ENCODE peak calls at places on chromosomes 5 and 9, in five cellular contexts. One of them, this sample, is unnamed.
A peak's percentile ranks its signal among the peaks of the same experiment; 100 is the strongest.

GRCh38 chr5:33364406-33364805 is 76.4 kb upstream of the TARS1 start:
- DNase-seq in CD8-positive, alpha-beta T cell: no peak
- DNase-seq in body of pancreas: no peak
- DNase-seq in SK-N-SH: no peak
- DNase-seq in uterus: no peak
- DNase-seq in this sample: no peak

GRCh38 chr5:31217441-31217840 is 24.0 kb downstream of the CDH6 start:
- DNase-seq in CD8-positive, alpha-beta T cell: no peak
- DNase-seq in body of pancreas: no peak
- DNase-seq in SK-N-SH: no peak
- DNase-seq in uterus: no peak
- DNase-seq in this sample: no peak

GRCh38 chr5:72063219-72063819 is 44.0 kb upstream of the MAP1B start:
- DNase-seq in CD8-positive, alpha-beta T cell: no peak
- DNase-seq in body of pancreas: no peak
- DNase-seq in SK-N-SH: no peak
- DNase-seq in uterus: no peak
- DNase-seq in this sample: no peak

GRCh38 chr9:31697956-31698355 is 686.5 kb upstream of the ACO1 start:
- DNase-seq in CD8-positive, alpha-beta T cell: no peak
- DNase-seq in body of pancreas: no peak
- DNase-seq in SK-N-SH: no peak
- DNase-seq in uterus: no peak
- DNase-seq in this sample: no peak

GRCh38 chr9:106025449-106025848 is 331.1 kb downstream of the TMEM38B start:
- DNase-seq in CD8-positive, alpha-beta T cell: no peak
- DNase-seq in body of pancreas: no peak
- DNase-seq in SK-N-SH: no peak
- DNase-seq in uterus: no peak
- DNase-seq in this sample: no peak

GRCh38 chr5:141186897-141187512 is at the start of gene PCDHB9:
- DNase-seq in CD8-positive, alpha-beta T cell: no peak
- DNase-seq in body of pancreas: peak; percentile 36
- DNase-seq in SK-N-SH: peak; percentile 61
- DNase-seq in uterus: no peak
- DNase-seq in this sample: no peak

GRCh38 chr5:10704949-10705621 is 55.9 kb downstream of the DAP start:
- DNase-seq in CD8-positive, alpha-beta T cell: no peak
- DNase-seq in body of pancreas: no peak
- DNase-seq in SK-N-SH: no peak
- DNase-seq in uterus: no peak
- DNase-seq in this sample: no peak

GRCh38 chr5:54742417-54742889 is 224.9 kb downstream of the SNX18 start:
- DNase-seq in CD8-positive, alpha-beta T cell: no peak
- DNase-seq in body of pancreas: peak; percentile 21
- DNase-seq in SK-N-SH: no peak
- DNase-seq in uterus: no peak
- DNase-seq in this sample: no peak

GRCh38 chr5:172194985-172195774 is 1.2 kb downstream of the EFCAB9 start:
- DNase-seq in CD8-positive, alpha-beta T cell: no peak
- DNase-seq in body of pancreas: peak; percentile 3
- DNase-seq in SK-N-SH: no peak
- DNase-seq in uterus: no peak
- DNase-seq in this sample: no peak

DNA sequence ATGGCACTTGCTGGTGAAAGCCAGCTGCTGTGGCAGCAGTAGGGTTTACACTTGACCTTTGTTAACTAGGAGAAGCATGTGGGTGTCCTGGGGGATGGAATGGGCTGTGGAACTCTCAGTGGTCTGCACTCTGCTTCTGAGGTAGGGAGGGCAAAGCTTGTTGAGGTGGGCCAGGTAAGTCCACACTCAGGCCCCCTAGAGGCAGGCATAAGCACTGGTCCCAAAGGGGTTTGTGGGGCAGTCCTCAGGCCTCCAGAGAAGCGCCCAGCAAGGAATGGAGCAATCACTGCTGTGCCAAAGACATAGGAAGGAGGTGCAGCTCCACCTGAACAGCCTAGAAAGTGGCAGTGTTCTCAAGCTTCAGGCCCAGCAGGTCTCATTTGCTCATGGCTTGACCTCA is 34.7 kb downstream of the INSL4 start:
- DNase-seq in CD8-positive, alpha-beta T cell: no peak
- DNase-seq in body of pancreas: no peak
- DNase-seq in SK-N-SH: no peak
- DNase-seq in uterus: no peak
- DNase-seq in this sample: no peak
- TF ChIP-seq CTCF in CD8-positive, alpha-beta T cell: no peak
- TF ChIP-seq CTCF in body of pancreas: no peak
- TF ChIP-seq CTCF in SK-N-SH: peak; percentile 15
- TF ChIP-seq CTCF in uterus: no peak
- TF ChIP-seq CTCF in this sample: no peak

DNA sequence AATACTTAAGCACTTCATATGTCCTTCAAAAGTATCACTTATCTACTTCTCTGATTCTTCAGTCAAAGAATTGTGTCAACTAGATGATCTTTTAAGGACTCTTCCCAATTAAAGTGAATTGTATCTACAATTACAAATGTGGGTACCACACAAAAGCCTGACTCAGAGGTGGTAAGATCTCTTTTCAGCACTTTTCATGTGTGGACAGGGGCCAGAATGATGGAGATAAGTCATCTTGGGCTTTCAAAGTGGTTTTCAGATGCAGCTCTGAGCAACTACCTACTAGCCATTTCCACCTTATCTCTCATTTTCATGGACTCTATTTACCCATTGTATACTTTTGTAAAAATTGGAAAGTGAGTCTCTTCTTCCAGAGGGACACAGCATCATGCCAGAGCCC is 8.4 kb downstream of the COX7C start:
- DNase-seq in CD8-positive, alpha-beta T cell: no peak
- DNase-seq in body of pancreas: no peak
- DNase-seq in SK-N-SH: no peak
- DNase-seq in uterus: no peak
- DNase-seq in this sample: no peak
- H3K27ac ChIP-seq in CD8-positive, alpha-beta T cell: no peak overlapping the region
- H3K27ac ChIP-seq in body of pancreas: no peak overlapping the region
- H3K27ac ChIP-seq in SK-N-SH: no peak overlapping the region
- H3K27ac ChIP-seq in uterus: no peak overlapping the region
- H3K27ac ChIP-seq in this sample: no peak overlapping the region

GRCh38 chr9:78439192-78439865 is 142.4 kb downstream of the PSAT1 start:
- DNase-seq in CD8-positive, alpha-beta T cell: peak; percentile 64
- DNase-seq in body of pancreas: peak; percentile 80
- DNase-seq in SK-N-SH: peak; percentile 87
- DNase-seq in uterus: peak; percentile 69
- DNase-seq in this sample: peak; percentile 86
- H3K4me3 ChIP-seq in CD8-positive, alpha-beta T cell: no peak overlapping the region
- H3K4me3 ChIP-seq in body of pancreas: no peak overlapping the region
- H3K4me3 ChIP-seq in SK-N-SH: peak overlapping the region; percentile 32
- H3K4me3 ChIP-seq in uterus: no peak overlapping the region
- H3K4me3 ChIP-seq in this sample: no peak overlapping the region

GRCh38 chr5:37840036-37840909 is at the start of gene GDNF:
- DNase-seq in CD8-positive, alpha-beta T cell: no peak
- DNase-seq in body of pancreas: no peak
- DNase-seq in SK-N-SH: peak; percentile 59
- DNase-seq in uterus: peak; percentile 36
- DNase-seq in this sample: no peak
- TF ChIP-seq CTCF in CD8-positive, alpha-beta T cell: no peak
- TF ChIP-seq CTCF in body of pancreas: no peak
- TF ChIP-seq CTCF in SK-N-SH: peak; percentile 45
- TF ChIP-seq CTCF in uterus: no peak
- TF ChIP-seq CTCF in this sample: peak; percentile 41

DNA sequence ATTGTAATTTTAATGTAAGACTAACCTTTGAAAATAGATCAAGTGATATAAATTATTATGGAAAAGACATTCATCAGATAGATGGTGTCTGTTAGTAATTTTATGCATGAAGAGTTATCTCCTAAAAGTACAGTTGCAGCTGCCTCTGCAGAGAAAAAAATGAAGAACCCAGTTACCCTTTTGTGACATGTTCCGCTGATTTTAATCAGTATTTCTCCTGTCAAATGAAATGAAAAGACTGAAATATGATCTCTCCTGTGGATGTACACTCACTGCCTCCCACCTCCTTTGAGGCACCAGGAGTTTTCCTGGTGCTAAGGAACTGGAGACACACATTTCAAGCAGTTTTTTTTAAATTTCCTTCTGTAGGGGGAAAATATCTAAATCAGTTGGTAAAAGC is 277.4 kb downstream of the KIF4B start:
- DNase-seq in CD8-positive, alpha-beta T cell: no peak
- DNase-seq in body of pancreas: no peak
- DNase-seq in SK-N-SH: peak; percentile 34
- DNase-seq in uterus: no peak
- DNase-seq in this sample: no peak
- H3K27ac ChIP-seq in CD8-positive, alpha-beta T cell: no peak overlapping the region
- H3K27ac ChIP-seq in body of pancreas: no peak overlapping the region
- H3K27ac ChIP-seq in SK-N-SH: no peak overlapping the region
- H3K27ac ChIP-seq in uterus: no peak overlapping the region
- H3K27ac ChIP-seq in this sample: no peak overlapping the region

DNA sequence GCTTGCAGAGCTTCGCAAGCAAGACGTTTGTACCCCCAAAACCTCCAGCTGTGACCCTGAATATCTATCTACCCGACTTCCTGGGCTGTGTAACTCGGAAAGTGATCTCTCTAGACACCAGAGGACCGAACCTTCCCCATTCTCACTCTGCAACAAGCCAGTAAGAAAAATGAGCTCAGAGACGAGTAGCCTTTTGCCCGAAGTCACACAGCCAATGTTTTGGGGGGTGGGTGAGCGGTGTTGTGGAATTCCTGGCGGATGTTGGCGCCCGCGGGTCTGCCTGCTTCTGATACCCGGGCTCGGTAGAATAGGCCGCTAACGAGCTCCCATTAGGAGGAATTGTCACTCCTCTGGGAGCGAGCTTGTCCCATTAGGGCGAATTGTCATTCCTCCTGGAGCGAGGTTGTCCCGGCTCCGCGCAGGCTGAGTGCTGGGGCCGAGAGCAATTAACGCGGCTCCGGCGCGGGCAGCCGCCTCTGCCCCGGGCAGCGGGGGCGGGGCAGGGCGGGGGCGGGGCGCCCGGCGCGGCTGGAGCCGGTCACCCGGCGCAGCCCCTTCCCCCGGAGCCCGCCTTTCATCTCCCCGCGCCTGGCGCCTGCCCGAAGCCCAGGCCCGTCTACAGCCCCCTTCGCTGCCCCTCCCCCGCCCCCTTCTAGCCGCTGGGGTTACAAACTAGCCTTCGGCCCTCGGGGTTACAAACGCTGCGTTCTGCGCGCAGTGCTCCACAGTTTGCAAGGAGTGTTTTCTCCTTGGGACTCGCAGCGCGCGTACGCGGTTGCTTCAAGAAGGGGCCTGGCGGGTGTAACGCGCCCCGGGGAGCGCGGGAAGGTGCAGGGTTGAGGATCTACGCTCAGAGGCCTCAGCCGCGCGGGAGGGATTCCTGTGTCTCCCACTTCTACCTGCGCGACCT is 3.5 kb upstream of the MSX2 start:
- DNase-seq in CD8-positive, alpha-beta T cell: no peak
- DNase-seq in body of pancreas: no peak
- DNase-seq in SK-N-SH: peak; percentile 87
- DNase-seq in uterus: no peak
- DNase-seq in this sample: no peak
- H3K4me3 ChIP-seq in CD8-positive, alpha-beta T cell: no peak overlapping the region
- H3K4me3 ChIP-seq in body of pancreas: no peak overlapping the region
- H3K4me3 ChIP-seq in SK-N-SH: no peak overlapping the region
- H3K4me3 ChIP-seq in uterus: no peak overlapping the region
- H3K4me3 ChIP-seq in this sample: no peak overlapping the region

GRCh38 chr5:150167908-150168307 is 1.3 kb downstream of the CDX1 start:
- DNase-seq in CD8-positive, alpha-beta T cell: no peak
- DNase-seq in body of pancreas: no peak
- DNase-seq in SK-N-SH: no peak
- DNase-seq in uterus: no peak
- DNase-seq in this sample: no peak
- TF ChIP-seq CTCF in CD8-positive, alpha-beta T cell: no peak
- TF ChIP-seq CTCF in body of pancreas: no peak
- TF ChIP-seq CTCF in SK-N-SH: peak; percentile 30
- TF ChIP-seq CTCF in uterus: no peak
- TF ChIP-seq CTCF in this sample: no peak

DNA sequence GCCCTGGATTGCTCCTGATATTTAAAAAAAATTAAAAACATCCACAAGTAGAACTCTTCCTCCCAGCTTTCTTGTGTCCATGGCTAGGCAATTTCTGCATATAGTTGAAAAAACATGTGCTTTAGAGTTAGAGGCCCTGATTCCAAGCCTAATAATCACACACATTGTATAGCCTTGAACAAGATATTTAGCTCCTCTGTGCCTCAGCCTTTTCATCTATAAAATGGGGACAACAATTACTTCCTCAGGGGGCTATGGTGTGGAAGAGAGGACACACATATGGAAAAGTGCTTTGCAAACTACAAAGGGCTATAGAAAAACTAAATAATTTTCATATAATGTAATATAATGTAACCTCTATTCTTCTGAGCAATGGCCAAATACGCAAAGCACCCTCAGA is 23.0 kb upstream of the CDK5RAP2 start:
- DNase-seq in CD8-positive, alpha-beta T cell: no peak
- DNase-seq in body of pancreas: no peak
- DNase-seq in SK-N-SH: no peak
- DNase-seq in uterus: no peak
- DNase-seq in this sample: no peak
- H3K27ac ChIP-seq in CD8-positive, alpha-beta T cell: no peak overlapping the region
- H3K27ac ChIP-seq in body of pancreas: no peak overlapping the region
- H3K27ac ChIP-seq in SK-N-SH: no peak overlapping the region
- H3K27ac ChIP-seq in uterus: no peak overlapping the region
- H3K27ac ChIP-seq in this sample: no peak overlapping the region

DNA sequence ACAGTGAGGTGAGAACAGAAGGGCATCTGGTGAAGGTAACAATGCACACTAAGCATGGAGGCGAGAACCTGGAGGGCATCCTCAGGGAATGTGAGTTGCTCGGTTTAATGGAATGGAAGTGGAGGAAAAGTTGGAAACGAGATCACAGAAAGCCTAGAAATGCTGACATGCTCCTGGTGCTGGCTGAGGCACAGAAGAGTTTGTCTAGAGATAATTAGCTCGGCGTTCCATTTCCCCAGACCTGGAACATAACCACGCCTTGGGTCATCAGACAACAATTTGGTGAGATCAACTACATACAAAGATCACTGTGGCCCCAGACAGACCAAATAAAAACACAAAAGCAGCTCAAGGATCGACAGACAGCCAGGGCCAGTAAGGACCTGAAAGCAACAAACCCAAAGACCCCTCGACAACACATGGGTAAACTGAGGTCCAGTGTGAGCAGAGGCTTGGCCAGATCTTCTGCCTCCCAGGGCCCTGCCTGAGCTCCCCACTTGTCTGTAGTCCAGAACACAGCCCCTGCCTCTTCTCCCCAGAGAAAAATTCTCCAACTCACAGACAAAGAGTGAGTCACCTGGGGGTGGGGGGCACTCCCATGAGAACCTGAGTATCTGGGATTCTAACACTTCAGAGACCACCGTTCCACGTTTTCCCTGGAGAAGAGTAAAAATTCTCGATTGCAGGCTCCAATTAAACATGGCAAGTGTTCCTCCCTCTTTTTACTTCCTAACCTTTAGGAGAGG is 52.5 kb downstream of the SHB start:
- DNase-seq in CD8-positive, alpha-beta T cell: no peak
- DNase-seq in body of pancreas: no peak
- DNase-seq in SK-N-SH: no peak
- DNase-seq in uterus: peak; percentile 32
- DNase-seq in this sample: no peak
- H3K4me3 ChIP-seq in CD8-positive, alpha-beta T cell: no peak overlapping the region
- H3K4me3 ChIP-seq in body of pancreas: no peak overlapping the region
- H3K4me3 ChIP-seq in SK-N-SH: no peak overlapping the region
- H3K4me3 ChIP-seq in uterus: no peak overlapping the region
- H3K4me3 ChIP-seq in this sample: no peak overlapping the region

This sample was measured in dorsolateral prefrontal cortex.